ENCODE peak calls at places on chromosomes 12 and 14, in four cellular contexts. One of them, this sample, is unnamed.

GRCh38 chr12:99911076-99911475 is 73.7 kb downstream of the ANKS1B start:
- DNase-seq in GM12865: no peak
- DNase-seq in GM04504: peak
- DNase-seq in substantia nigra: no peak
- DNase-seq in this sample: no peak

GRCh38 chr12:113167868-113168267 is 17.4 kb downstream of the DDX54 start:
- DNase-seq in GM12865: no peak
- DNase-seq in GM04504: no peak
- DNase-seq in substantia nigra: no peak
- DNase-seq in this sample: no peak

GRCh38 chr12:64387201-64387816 is 3.2 kb downstream of the C12orf56 start:
- DNase-seq in GM12865: no peak
- DNase-seq in GM04504: no peak
- DNase-seq in substantia nigra: no peak
- DNase-seq in this sample: no peak

GRCh38 chr14:28954025-28954424 is 187.4 kb downstream of the FOXG1 start:
- DNase-seq in GM12865: no peak
- DNase-seq in GM04504: no peak
- DNase-seq in substantia nigra: no peak
- DNase-seq in this sample: no peak

GRCh38 chr12:120416490-120417216 is 21.3 kb upstream of the COX6A1 start:
- DNase-seq in GM12865: no peak
- DNase-seq in GM04504: no peak
- DNase-seq in substantia nigra: no peak
- DNase-seq in this sample: no peak

GRCh38 chr12:122888232-122888752 is 7.6 kb downstream of the VPS37B start:
- DNase-seq in GM12865: peak
- DNase-seq in GM04504: no peak
- DNase-seq in substantia nigra: no peak
- DNase-seq in this sample: peak

GRCh38 chr12:110853856-110854255 is 7.1 kb downstream of the CCDC63 start:
- DNase-seq in GM12865: no peak
- DNase-seq in GM04504: no peak
- DNase-seq in substantia nigra: no peak
- DNase-seq in this sample: no peak

GRCh38 chr12:104877107-104877705 is 80.9 kb downstream of the SLC41A2 start:
- DNase-seq in GM12865: peak
- DNase-seq in GM04504: peak
- DNase-seq in substantia nigra: no peak
- DNase-seq in this sample: no peak

GRCh38 chr14:96065661-96066459 is 26.7 kb downstream of the C14orf132 start:
- DNase-seq in GM12865: peak
- DNase-seq in GM04504: no peak
- DNase-seq in substantia nigra: no peak
- DNase-seq in this sample: no peak

GRCh38 chr12:68180792-68181744 is 21.5 kb upstream of the IFNG start:
- DNase-seq in GM12865: peak
- DNase-seq in GM04504: no peak
- DNase-seq in substantia nigra: no peak
- DNase-seq in this sample: no peak

GRCh38 chr14:62206456-62206855 is 444.2 kb downstream of the SNAPC1 start:
- DNase-seq in GM12865: no peak
- DNase-seq in GM04504: no peak
- DNase-seq in substantia nigra: no peak
- DNase-seq in this sample: no peak

GRCh38 chr14:63996575-63997220 is 143.9 kb downstream of the SYNE2 start:
- DNase-seq in GM12865: no peak
- DNase-seq in GM04504: no peak
- DNase-seq in substantia nigra: no peak
- DNase-seq in this sample: no peak

GRCh38 chr14:20680843-20681347 is 3.5 kb upstream of the RNASE4 start:
- DNase-seq in GM12865: no peak
- DNase-seq in GM04504: no peak
- DNase-seq in substantia nigra: no peak
- DNase-seq in this sample: peak

GRCh38 chr12:55036326-55036725 is 16.6 kb downstream of the NEUROD4 start:
- DNase-seq in GM12865: no peak
- DNase-seq in GM04504: no peak
- DNase-seq in substantia nigra: no peak
- DNase-seq in this sample: no peak

GRCh38 chr14:60311417-60311816 is 62.4 kb downstream of the PPM1A start:
- DNase-seq in GM12865: no peak
- DNase-seq in GM04504: peak
- DNase-seq in substantia nigra: no peak
- DNase-seq in this sample: no peak